ENCODE peak calls at places on chromosome 16, in four cellular contexts. I is effector memory CD4-positive, alpha-beta T cell; H is breast epithelium; E is mammary epithelial cell. K is an unnamed sample. For H3K27me3, the result is how much of the 10 kb centered on the place peaks cover.

GRCh38 chr16:27253526-27253930 is 15.0 kb downstream of the NSMCE1 start:
- DNase-seq in I (no peak), H (no peak), E (peak), K (peak)

GRCh38 chr16:11372924-11373306 is 27.7 kb downstream of the RMI2 start:
- DNase-seq in I (no peak), H (no peak), E (no peak), K (no peak)

GRCh38 chr16:3490911-3491629 is 4.2 kb downstream of the C16orf90 start:
- DNase-seq in I (no peak), H (no peak), E (no peak), K (no peak)

GRCh38 chr16:49559242-49559641 is 185.6 kb downstream of the C16orf78 start:
- DNase-seq in I (no peak), H (no peak), E (no peak), K (no peak)

GRCh38 chr16:72743011-72743761 is 304.7 kb downstream of the ZFHX3 start:
- DNase-seq in I (no peak), H (no peak), E (no peak), K (no peak)

GRCh38 chr16:50093607-50094570 is 28.1 kb downstream of the HEATR3 start:
- DNase-seq in I (peak), H (no peak), E (no peak), K (no peak)

GRCh38 chr16:86133847-86134375 is 234.9 kb downstream of the IRF8 start:
- DNase-seq in I (no peak), H (no peak), E (no peak), K (no peak)

GRCh38 chr16:47851026-47851610 is 304.7 kb downstream of the ABCC12 start:
- DNase-seq in I (no peak), H (no peak), E (peak), K (no peak)

GRCh38 chr16:87186440-87186839 is 130.8 kb downstream of the C16orf95 start:
- DNase-seq in I (no peak), H (no peak), E (no peak), K (no peak)

GRCh38 chr16:83769397-83770008 is 38.3 kb upstream of the HSBP1 start:
- DNase-seq in I (no peak), H (no peak), E (no peak), K (no peak)
- H3K4me3 ChIP-seq in I (no peak), H (no peak), E (no peak), K (no peak)

GRCh38 chr16:58820359-58820758 is 86.2 kb upstream of the GOT2 start:
- DNase-seq in I (no peak), H (no peak), E (no peak), K (no peak)
- H3K27me3 ChIP-seq in I (under half), H (under half), E (under half), K (under half)

GRCh38 chr16:2158262-2158638 is 2.7 kb downstream of the TRAF7 start:
- DNase-seq in I (no peak), H (no peak), E (no peak), K (no peak)
- H3K4me3 ChIP-seq in I (no peak), H (no peak), E (no peak), K (peak)

DNA sequence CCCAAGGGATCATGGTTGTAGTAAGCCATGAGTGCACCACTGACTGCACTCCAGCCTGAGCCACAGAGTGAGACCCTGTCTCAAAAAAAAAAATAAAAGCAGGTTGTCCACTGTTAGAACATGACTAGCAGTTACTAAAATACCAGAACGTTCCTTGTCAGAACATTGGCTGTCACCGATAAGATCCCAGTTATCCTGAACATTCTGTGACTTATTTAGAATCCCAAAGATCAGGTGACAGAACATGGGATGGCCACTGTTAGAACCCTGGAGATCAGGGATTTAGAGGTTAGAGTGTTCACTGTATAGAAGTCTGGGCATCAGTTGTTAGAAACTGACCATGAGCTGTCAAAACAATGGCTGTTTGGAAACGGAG is 8.6 kb downstream of the CES4A start:
- DNase-seq in I (no peak), H (no peak), E (no peak), K (no peak)
- H3K27me3 ChIP-seq in I (under half), H (under half), E (under half), K (under half)

DNA sequence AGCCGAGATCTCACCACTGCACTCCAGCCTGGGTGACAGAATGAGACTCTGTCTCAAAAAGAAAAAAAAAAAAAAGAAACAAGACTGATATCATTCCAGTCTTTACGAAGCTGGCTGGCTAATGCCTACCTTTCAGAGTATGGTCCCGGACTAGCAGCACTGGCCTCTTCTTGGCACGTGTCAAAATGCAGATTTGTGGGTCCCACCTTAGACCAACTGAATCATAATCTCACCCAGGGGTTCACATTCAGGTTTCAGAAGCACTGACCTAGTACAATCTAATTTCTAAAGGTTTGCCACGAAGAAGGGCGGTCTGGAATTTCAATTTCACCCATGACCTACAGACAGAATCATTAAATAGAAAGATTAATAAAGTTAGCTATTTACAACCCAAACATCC is 43.4 kb upstream of the GRIN2A start:
- DNase-seq in I (no peak), H (no peak), E (no peak), K (no peak)
- H3K4me3 ChIP-seq in I (no peak), H (no peak), E (no peak), K (no peak)

GRCh38 chr16:31305219-31305618 is 45.4 kb downstream of the ITGAM start:
- DNase-seq in I (no peak), H (no peak), E (no peak), K (no peak)
- H3K27me3 ChIP-seq in I (under half), H (under half), E (under half), K (half or more)

K was measured in MG63.